ENCODE peak calls at places on chromosomes 3 and 15, in five cellular contexts. C, M, Z, O and S are unnamed samples.

GRCh38 chr3:172595648-172596393 is 72.6 kb upstream of the TNFSF10 start:
- DNase-seq in M (no peak), C (peak; percentile 72), Z (no peak), O (peak; percentile 32), S (peak; percentile 67)

GRCh38 chr15:61684749-61685467 is 375.3 kb downstream of the VPS13C start:
- DNase-seq in Z (no peak), O (no peak), C (no peak), M (no peak), S (no peak)

GRCh38 chr3:27535809-27536392 is 51.7 kb upstream of the SLC4A7 start:
- DNase-seq in C (no peak), M (no peak), Z (no peak), O (no peak), S (no peak)

GRCh38 chr3:159266779-159267178 is 464.9 kb downstream of the MFSD1 start:
- DNase-seq in O (peak; percentile 78), Z (peak; percentile 63), C (no peak), M (no peak), S (peak; percentile 30)

GRCh38 chr3:128146201-128146600 is 7.1 kb upstream of the EEFSEC start:
- DNase-seq in C (no peak), M (no peak), Z (no peak), O (no peak), S (no peak)

GRCh38 chr15:50907866-50908208 is 646 bp upstream of the AP4E1 start:
- DNase-seq in M (no peak), Z (no peak), O (peak; percentile 58), C (peak; percentile 65), S (peak; percentile 47)

GRCh38 chr15:34109775-34110663 is 8.1 kb downstream of the PGBD4 start:
- DNase-seq in Z (no peak), M (no peak), O (peak; percentile 33), C (peak; percentile 28), S (no peak)

GRCh38 chr3:146817705-146818104 is 212.6 kb upstream of the PLSCR5 start:
- DNase-seq in O (peak; percentile 15), C (no peak), Z (no peak), M (no peak), S (no peak)

GRCh38 chr3:143090486-143090885 is 29.1 kb upstream of the CHST2 start:
- DNase-seq in Z (no peak), O (no peak), M (peak; percentile 58), C (no peak), S (no peak)

GRCh38 chr3:3097958-3098357 is 12.2 kb downstream of the IL5RA start:
- DNase-seq in O (no peak), C (no peak), M (no peak), Z (no peak), S (no peak)

GRCh38 chr3:29240248-29240647 is 40.6 kb upstream of the RBMS3 start:
- DNase-seq in Z (no peak), C (no peak), M (no peak), O (no peak), S (no peak)

GRCh38 chr3:34012102-34012461 is 213.7 kb downstream of the PDCD6IP start:
- DNase-seq in C (no peak), M (no peak), O (no peak), Z (no peak), S (no peak)